ENCODE peak calls at places on chromosomes 13 and 19, in six cellular contexts. One of them, this sample, is unnamed. For H3K36me3, the result is how much of the 10 kb centered on the place peaks cover.

GRCh38 chr13:97344250-97345175 is 89.5 kb upstream of the RAP2A start:
- DNase-seq in mammary epithelial cell: peak
- DNase-seq in breast epithelium: no peak
- DNase-seq in H1: no peak
- DNase-seq in ovary: peak
- DNase-seq in effector memory CD4-positive, alpha-beta T cell: no peak
- DNase-seq in this sample: peak

GRCh38 chr13:31053098-31053497 is 108.6 kb downstream of the HSPH1 start:
- DNase-seq in mammary epithelial cell: peak
- DNase-seq in breast epithelium: peak
- DNase-seq in H1: no peak
- DNase-seq in ovary: no peak
- DNase-seq in effector memory CD4-positive, alpha-beta T cell: no peak
- DNase-seq in this sample: no peak

GRCh38 chr13:27830010-27830409 is 37.7 kb downstream of the GSX1 start:
- DNase-seq in mammary epithelial cell: no peak
- DNase-seq in breast epithelium: no peak
- DNase-seq in H1: no peak
- DNase-seq in ovary: peak
- DNase-seq in effector memory CD4-positive, alpha-beta T cell: peak
- DNase-seq in this sample: peak

GRCh38 chr13:20923272-20923671 is 20.7 kb upstream of the XPO4 start:
- DNase-seq in mammary epithelial cell: no peak
- DNase-seq in breast epithelium: no peak
- DNase-seq in H1: no peak
- DNase-seq in ovary: no peak
- DNase-seq in effector memory CD4-positive, alpha-beta T cell: no peak
- DNase-seq in this sample: no peak

GRCh38 chr13:112159575-112160547 is 92.9 kb downstream of the SOX1 start:
- DNase-seq in mammary epithelial cell: no peak
- DNase-seq in breast epithelium: peak
- DNase-seq in H1: no peak
- DNase-seq in ovary: no peak
- DNase-seq in effector memory CD4-positive, alpha-beta T cell: no peak
- DNase-seq in this sample: peak

GRCh38 chr13:47036291-47037008 is 139.6 kb upstream of the HTR2A start:
- DNase-seq in mammary epithelial cell: no peak
- DNase-seq in breast epithelium: no peak
- DNase-seq in H1: no peak
- DNase-seq in ovary: no peak
- DNase-seq in effector memory CD4-positive, alpha-beta T cell: no peak
- DNase-seq in this sample: no peak

GRCh38 chr13:73772449-73773186 is 361.6 kb downstream of the KLF12 start:
- DNase-seq in mammary epithelial cell: no peak
- DNase-seq in breast epithelium: no peak
- DNase-seq in H1: no peak
- DNase-seq in ovary: no peak
- DNase-seq in effector memory CD4-positive, alpha-beta T cell: no peak
- DNase-seq in this sample: no peak

GRCh38 chr13:43077906-43078305 is 54.5 kb downstream of the DNAJC15 start:
- DNase-seq in mammary epithelial cell: no peak
- DNase-seq in breast epithelium: no peak
- DNase-seq in H1: no peak
- DNase-seq in ovary: no peak
- DNase-seq in effector memory CD4-positive, alpha-beta T cell: no peak
- DNase-seq in this sample: no peak

GRCh38 chr13:74771964-74772363 is 637.8 kb upstream of the KLF12 start:
- DNase-seq in mammary epithelial cell: peak
- DNase-seq in breast epithelium: no peak
- DNase-seq in H1: no peak
- DNase-seq in ovary: no peak
- DNase-seq in effector memory CD4-positive, alpha-beta T cell: no peak
- DNase-seq in this sample: no peak

GRCh38 chr13:96851856-96852255 is 142.4 kb downstream of the OXGR1 start:
- DNase-seq in mammary epithelial cell: no peak
- DNase-seq in breast epithelium: no peak
- DNase-seq in H1: no peak
- DNase-seq in ovary: no peak
- DNase-seq in effector memory CD4-positive, alpha-beta T cell: no peak
- DNase-seq in this sample: no peak

GRCh38 chr13:101115762-101116161 is 300.5 kb downstream of the NALCN start:
- DNase-seq in mammary epithelial cell: peak
- DNase-seq in breast epithelium: no peak
- DNase-seq in H1: no peak
- DNase-seq in ovary: no peak
- DNase-seq in effector memory CD4-positive, alpha-beta T cell: no peak
- DNase-seq in this sample: no peak

GRCh38 chr13:23623394-23623793 is 53.2 kb downstream of the TNFRSF19 start:
- DNase-seq in mammary epithelial cell: no peak
- DNase-seq in breast epithelium: no peak
- DNase-seq in H1: no peak
- DNase-seq in ovary: no peak
- DNase-seq in effector memory CD4-positive, alpha-beta T cell: no peak
- DNase-seq in this sample: no peak

GRCh38 chr13:37960427-37960826 is 90.9 kb upstream of the TRPC4 start:
- DNase-seq in mammary epithelial cell: no peak
- DNase-seq in breast epithelium: no peak
- DNase-seq in H1: no peak
- DNase-seq in ovary: no peak
- DNase-seq in effector memory CD4-positive, alpha-beta T cell: no peak
- DNase-seq in this sample: no peak

GRCh38 chr19:13861714-13862531 is 15.0 kb upstream of the NANOS3 start:
- DNase-seq in mammary epithelial cell: peak
- DNase-seq in breast epithelium: peak
- DNase-seq in H1: no peak
- DNase-seq in ovary: peak
- DNase-seq in effector memory CD4-positive, alpha-beta T cell: peak
- DNase-seq in this sample: peak

DNA sequence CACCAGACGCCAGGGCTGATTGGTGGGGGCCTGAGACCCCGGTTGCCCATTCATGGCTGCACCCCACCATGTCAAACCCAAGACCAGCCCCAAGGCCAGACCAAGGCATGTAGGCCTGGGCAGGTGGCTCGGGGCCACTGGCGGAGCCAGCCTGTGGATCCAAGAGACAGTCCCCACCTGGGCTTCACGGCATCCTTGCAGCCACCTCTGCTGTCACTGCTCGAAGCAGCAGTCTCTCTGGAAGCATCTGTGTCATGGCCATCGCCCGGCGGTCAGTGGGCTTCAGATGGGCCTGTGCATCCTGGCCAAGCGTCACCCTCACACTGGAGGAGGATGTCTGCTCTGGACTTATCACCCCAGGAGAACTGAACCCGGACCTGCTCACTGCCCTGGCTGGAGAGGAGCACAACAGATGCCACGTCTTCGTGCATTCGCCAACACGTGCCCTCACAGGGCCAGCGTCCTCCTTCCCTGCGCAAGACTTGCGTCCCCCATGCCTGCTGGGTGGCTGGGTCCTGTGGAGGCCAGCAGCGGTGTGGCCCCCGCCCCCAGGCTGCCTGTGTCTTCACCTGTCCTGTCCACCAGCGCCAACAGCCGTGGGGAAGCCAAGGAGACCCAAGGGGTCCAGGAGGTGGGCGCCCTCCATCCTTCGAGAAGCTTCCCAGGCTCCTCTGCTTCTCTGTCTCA is 3.6 kb upstream of the TEKTIP1 start:
- DNase-seq in mammary epithelial cell: no peak
- DNase-seq in breast epithelium: no peak
- DNase-seq in H1: no peak
- DNase-seq in ovary: no peak
- DNase-seq in effector memory CD4-positive, alpha-beta T cell: no peak
- DNase-seq in this sample: no peak
- H3K27ac ChIP-seq in mammary epithelial cell: no peak
- H3K27ac ChIP-seq in breast epithelium: peak
- H3K27ac ChIP-seq in H1: no peak
- H3K27ac ChIP-seq in ovary: no peak
- H3K27ac ChIP-seq in effector memory CD4-positive, alpha-beta T cell: no peak
- H3K27ac ChIP-seq in this sample: no peak

GRCh38 chr13:44379885-44380284 is 6.3 kb downstream of the SERP2 start:
- DNase-seq in mammary epithelial cell: no peak
- DNase-seq in breast epithelium: no peak
- DNase-seq in H1: no peak
- DNase-seq in ovary: no peak
- DNase-seq in effector memory CD4-positive, alpha-beta T cell: no peak
- DNase-seq in this sample: no peak
- H3K36me3 ChIP-seq in mammary epithelial cell: under half
- H3K36me3 ChIP-seq in breast epithelium: under half
- H3K36me3 ChIP-seq in H1: under half
- H3K36me3 ChIP-seq in ovary: under half
- H3K36me3 ChIP-seq in effector memory CD4-positive, alpha-beta T cell: under half
- H3K36me3 ChIP-seq in this sample: under half

GRCh38 chr19:18379803-18380747 is 5.9 kb upstream of the GDF15 start:
- DNase-seq in mammary epithelial cell: peak
- DNase-seq in breast epithelium: peak
- DNase-seq in H1: no peak
- DNase-seq in ovary: peak
- DNase-seq in effector memory CD4-positive, alpha-beta T cell: no peak
- DNase-seq in this sample: peak

GRCh38 chr19:18377026-18377425 is 8.9 kb upstream of the GDF15 start:
- DNase-seq in mammary epithelial cell: no peak
- DNase-seq in breast epithelium: no peak
- DNase-seq in H1: no peak
- DNase-seq in ovary: no peak
- DNase-seq in effector memory CD4-positive, alpha-beta T cell: no peak
- DNase-seq in this sample: no peak

GRCh38 chr19:18385359-18385674 is 641 bp upstream of the GDF15 start:
- DNase-seq in mammary epithelial cell: no peak
- DNase-seq in breast epithelium: no peak
- DNase-seq in H1: no peak
- DNase-seq in ovary: no peak
- DNase-seq in effector memory CD4-positive, alpha-beta T cell: no peak
- DNase-seq in this sample: no peak

GRCh38 chr19:18384775-18385174 is 1.2 kb upstream of the GDF15 start:
- DNase-seq in mammary epithelial cell: no peak
- DNase-seq in breast epithelium: no peak
- DNase-seq in H1: no peak
- DNase-seq in ovary: no peak
- DNase-seq in effector memory CD4-positive, alpha-beta T cell: no peak
- DNase-seq in this sample: no peak

GRCh38 chr19:18380843-18381242 is 5.1 kb upstream of the GDF15 start:
- DNase-seq in mammary epithelial cell: no peak
- DNase-seq in breast epithelium: no peak
- DNase-seq in H1: no peak
- DNase-seq in ovary: no peak
- DNase-seq in effector memory CD4-positive, alpha-beta T cell: no peak
- DNase-seq in this sample: no peak
- H3K27ac ChIP-seq in mammary epithelial cell: no peak
- H3K27ac ChIP-seq in breast epithelium: peak
- H3K27ac ChIP-seq in H1: no peak
- H3K27ac ChIP-seq in ovary: no peak
- H3K27ac ChIP-seq in effector memory CD4-positive, alpha-beta T cell: no peak
- H3K27ac ChIP-seq in this sample: no peak

GRCh38 chr19:12042893-12043292 is 7.4 kb upstream of the ZNF433 start:
- DNase-seq in mammary epithelial cell: no peak
- DNase-seq in breast epithelium: no peak
- DNase-seq in H1: no peak
- DNase-seq in ovary: no peak
- DNase-seq in effector memory CD4-positive, alpha-beta T cell: no peak
- DNase-seq in this sample: no peak
- H3K36me3 ChIP-seq in mammary epithelial cell: under half
- H3K36me3 ChIP-seq in breast epithelium: under half
- H3K36me3 ChIP-seq in H1: half or more
- H3K36me3 ChIP-seq in ovary: under half
- H3K36me3 ChIP-seq in effector memory CD4-positive, alpha-beta T cell: under half
- H3K36me3 ChIP-seq in this sample: under half

GRCh38 chr19:4723465-4724251 is at the start of gene DPP9:
- DNase-seq in mammary epithelial cell: peak
- DNase-seq in breast epithelium: peak
- DNase-seq in H1: peak
- DNase-seq in ovary: peak
- DNase-seq in effector memory CD4-positive, alpha-beta T cell: peak
- DNase-seq in this sample: peak

GRCh38 chr19:4724252-4724514 is 541 bp upstream of the DPP9 start:
- DNase-seq in mammary epithelial cell: no peak
- DNase-seq in breast epithelium: no peak
- DNase-seq in H1: no peak
- DNase-seq in ovary: no peak
- DNase-seq in effector memory CD4-positive, alpha-beta T cell: no peak
- DNase-seq in this sample: no peak

GRCh38 chr19:4721196-4721595 is 2.4 kb downstream of the DPP9 start:
- DNase-seq in mammary epithelial cell: no peak
- DNase-seq in breast epithelium: no peak
- DNase-seq in H1: no peak
- DNase-seq in ovary: no peak
- DNase-seq in effector memory CD4-positive, alpha-beta T cell: no peak
- DNase-seq in this sample: no peak

GRCh38 chr19:4720037-4720700 is 3.5 kb downstream of the DPP9 start:
- DNase-seq in mammary epithelial cell: no peak
- DNase-seq in breast epithelium: no peak
- DNase-seq in H1: no peak
- DNase-seq in ovary: no peak
- DNase-seq in effector memory CD4-positive, alpha-beta T cell: no peak
- DNase-seq in this sample: no peak

DNA sequence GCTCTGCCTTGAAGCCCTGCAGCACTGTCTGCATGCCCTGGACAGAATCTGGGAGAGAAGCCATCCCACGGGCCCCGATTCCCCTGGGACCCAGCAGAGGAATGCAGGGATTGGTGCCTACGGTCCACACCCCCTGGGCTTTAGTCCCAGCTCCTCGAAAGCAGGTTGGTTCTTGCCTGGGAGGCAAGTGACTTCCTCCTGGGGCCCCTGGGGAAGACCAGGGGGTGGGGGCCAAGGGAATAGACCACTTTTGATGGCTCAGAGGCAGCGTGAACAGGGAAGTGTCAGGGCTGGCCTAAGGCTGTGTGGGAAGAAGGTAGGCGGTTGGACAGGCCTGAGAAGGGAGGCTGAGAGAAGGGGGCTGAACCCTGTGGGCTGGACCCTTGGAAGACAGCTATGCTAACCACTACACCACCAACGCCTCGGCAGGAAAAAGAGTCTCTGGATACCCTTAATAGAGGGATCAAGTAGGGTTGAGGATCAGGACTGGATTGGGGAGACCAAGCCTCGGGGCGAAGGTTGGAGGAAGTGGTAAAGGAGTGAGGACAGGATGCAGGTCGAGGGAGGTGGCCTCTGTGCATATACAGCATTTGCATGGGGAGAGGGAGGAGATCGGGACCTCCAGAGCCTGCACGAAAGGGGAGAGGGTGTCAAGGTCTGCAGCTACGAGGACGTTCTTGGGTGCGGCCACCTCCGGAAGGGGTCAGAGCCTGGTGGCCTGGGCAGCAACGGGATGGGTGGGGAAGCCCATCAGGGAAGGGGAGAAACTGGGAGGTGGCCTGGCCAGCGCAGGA is 774 bp downstream of the DPP9 start:
- DNase-seq in mammary epithelial cell: peak
- DNase-seq in breast epithelium: no peak
- DNase-seq in H1: no peak
- DNase-seq in ovary: peak
- DNase-seq in effector memory CD4-positive, alpha-beta T cell: no peak
- DNase-seq in this sample: peak
- H3K27ac ChIP-seq in mammary epithelial cell: peak
- H3K27ac ChIP-seq in breast epithelium: peak
- H3K27ac ChIP-seq in H1: peak
- H3K27ac ChIP-seq in ovary: peak
- H3K27ac ChIP-seq in effector memory CD4-positive, alpha-beta T cell: peak
- H3K27ac ChIP-seq in this sample: peak

This sample was measured in aorta.